ENCODE peak calls at places on chromosome 2, in nine cellular contexts. I is prostate gland, U is transverse colon, C is HCT116, Q is PC-3, Y is heart left ventricle, P is Peyer's patch, L is uterus, B is neural progenitor cell. G is an unnamed sample.

GRCh38 chr2:104375206-104375605 is 478.7 kb upstream of the POU3F3 start:
- DNase-seq in I (no peak), U (no peak), C (no peak), Q (no peak), Y (no peak), P (no peak), L (no peak), B (no peak), G (no peak)

GRCh38 chr2:41963661-41964525 is 83.9 kb upstream of the PKDCC start:
- DNase-seq in I (no peak), U (peak; percentile 85), C (no peak), Q (peak; percentile 41), Y (no peak), P (peak; percentile 87), L (peak; percentile 80), B (peak; percentile 59), G (no peak)

GRCh38 chr2:163640542-163641195 is 95.1 kb downstream of the FIGN start:
- DNase-seq in I (no peak), U (no peak), C (no peak), Q (no peak), Y (no peak), P (no peak), L (no peak), B (peak; percentile 30), G (no peak)

GRCh38 chr2:174004900-174005605 is 39.9 kb upstream of the SP3 start:
- DNase-seq in I (no peak), U (no peak), C (no peak), Q (peak; percentile 59), Y (peak; percentile 76), P (no peak), L (peak; percentile 46), B (no peak), G (no peak)

GRCh38 chr2:72111061-72111460 is 36.6 kb downstream of the CYP26B1 start:
- DNase-seq in I (no peak), U (no peak), C (no peak), Q (no peak), Y (no peak), P (no peak), L (no peak), B (no peak), G (no peak)

GRCh38 chr2:222904557-222905258 is 43.9 kb downstream of the ACSL3 start:
- DNase-seq in I (no peak), U (no peak), C (no peak), Q (peak; percentile 62), Y (no peak), P (no peak), L (no peak), B (no peak), G (no peak)

GRCh38 chr2:8344725-8345124 is 337.1 kb upstream of the ID2 start:
- DNase-seq in I (no peak), U (no peak), C (no peak), Q (no peak), Y (no peak), P (no peak), L (no peak), B (no peak), G (no peak)

GRCh38 chr2:73575280-73575679 is 66.9 kb downstream of the NAT8 start:
- DNase-seq in I (no peak), U (no peak), C (no peak), Q (no peak), Y (no peak), P (no peak), L (no peak), B (no peak), G (no peak)

GRCh38 chr2:20185176-20186022 is 39.5 kb downstream of the SDC1 start:
- DNase-seq in I (no peak), U (no peak), C (no peak), Q (peak; percentile 25), Y (no peak), P (no peak), L (no peak), B (no peak), G (peak; percentile 85)

GRCh38 chr2:144526826-144527225 is 6.9 kb upstream of the ZEB2 start:
- DNase-seq in I (no peak), U (no peak), C (no peak), Q (no peak), Y (no peak), P (no peak), L (no peak), B (no peak), G (no peak)

GRCh38 chr2:152804687-152805408 is 86.4 kb downstream of the ARL6IP6 start:
- DNase-seq in I (no peak), U (no peak), C (no peak), Q (no peak), Y (no peak), P (no peak), L (no peak), B (no peak), G (peak; percentile 46)

GRCh38 chr2:159349674-159350299 is 63.3 kb upstream of the WDSUB1 start:
- DNase-seq in I (no peak), U (no peak), C (peak; percentile 77), Q (peak; percentile 84), Y (no peak), P (no peak), L (no peak), B (no peak), G (no peak)

GRCh38 chr2:160306985-160307384 is 106.9 kb upstream of the ITGB6 start:
- DNase-seq in I (no peak), U (no peak), C (no peak), Q (no peak), Y (no peak), P (no peak), L (peak; percentile 51), B (no peak), G (no peak)

GRCh38 chr2:85987266-85988178 is 98.7 kb upstream of the ST3GAL5 start:
- DNase-seq in I (no peak), U (no peak), C (no peak), Q (no peak), Y (no peak), P (no peak), L (peak; percentile 57), B (no peak), G (no peak)

GRCh38 chr2:85988210-85988913 is 99.6 kb upstream of the ST3GAL5 start:
- DNase-seq in I (no peak), U (no peak), C (no peak), Q (no peak), Y (no peak), P (no peak), L (peak; percentile 68), B (no peak), G (no peak)

GRCh38 chr2:85988914-85989270 is 100.1 kb upstream of the ST3GAL5 start:
- DNase-seq in I (no peak), U (no peak), C (no peak), Q (no peak), Y (no peak), P (no peak), L (no peak), B (no peak), G (no peak)

GRCh38 chr2:85983766-85984165 is 95.0 kb upstream of the ST3GAL5 start:
- DNase-seq in I (no peak), U (no peak), C (no peak), Q (no peak), Y (no peak), P (no peak), L (no peak), B (no peak), G (no peak)

GRCh38 chr2:85986121-85986520 is 97.3 kb upstream of the ST3GAL5 start:
- DNase-seq in I (no peak), U (no peak), C (no peak), Q (no peak), Y (no peak), P (no peak), L (no peak), B (no peak), G (no peak)
- TF ChIP-seq CTCF in I (no peak), U (no peak), C (no peak), Q (no peak), Y (no peak), P (no peak), L (no peak), B (no peak), G (no peak)

DNA sequence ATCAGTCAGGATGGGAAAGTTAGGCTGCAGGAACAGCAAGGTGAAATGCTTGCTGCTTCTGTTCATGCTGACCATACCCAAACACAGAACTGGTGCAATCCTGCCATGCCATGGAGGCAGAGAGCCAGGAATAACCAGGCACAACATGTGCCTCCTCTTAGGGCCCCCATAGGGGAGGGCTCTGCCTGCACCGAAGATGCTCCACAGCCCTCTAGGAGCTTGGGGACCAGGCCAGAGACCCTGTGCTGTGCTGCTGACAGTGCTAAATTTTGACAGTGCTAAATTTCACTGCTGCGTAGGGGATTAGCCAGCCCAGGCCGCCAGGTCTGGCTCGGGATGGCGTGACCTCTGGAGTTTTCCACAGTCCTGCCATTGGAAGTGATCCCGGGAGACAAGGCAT is 173.3 kb downstream of the SH3RF3 start:
- DNase-seq in I (no peak), U (no peak), C (no peak), Q (no peak), Y (no peak), P (no peak), L (no peak), B (no peak), G (no peak)
- H3K4me1 ChIP-seq in I (no peaks in the 10 kb centered on the region), U (no peaks in the 10 kb centered on the region), C (no peaks in the 10 kb centered on the region), Q (no peaks in the 10 kb centered on the region), Y (no peaks in the 10 kb centered on the region), P (no peaks in the 10 kb centered on the region), L (no peaks in the 10 kb centered on the region), B (no peaks in the 10 kb centered on the region), G (no peaks in the 10 kb centered on the region)

DNA sequence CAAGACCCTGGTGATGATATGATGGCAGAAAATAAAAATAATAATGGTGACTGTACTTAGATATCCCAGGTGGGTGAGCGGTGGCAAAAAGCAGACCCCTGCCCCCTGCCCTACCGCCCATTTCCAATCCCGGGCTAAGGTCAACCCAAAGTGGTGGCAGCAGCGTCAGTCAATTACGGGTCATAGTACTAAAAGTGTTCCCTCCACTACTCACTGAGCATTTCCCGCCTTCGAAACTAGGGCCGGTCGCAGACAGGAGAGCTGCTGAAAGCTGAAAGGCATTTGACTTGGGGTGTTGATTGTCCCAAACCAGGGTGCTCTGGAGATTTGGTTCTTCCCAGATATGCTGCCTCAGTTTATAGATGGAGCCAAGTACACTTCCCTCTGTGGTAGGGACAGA is 169.2 kb downstream of the MSH2 start:
- DNase-seq in I (no peak), U (no peak), C (no peak), Q (no peak), Y (no peak), P (no peak), L (no peak), B (no peak), G (no peak)
- H3K27me3 ChIP-seq in I (peaks cover 5% of the 10 kb centered on the region), U (peaks cover 68% of the 10 kb centered on the region), C (peaks cover 12% of the 10 kb centered on the region), Q (peaks cover 83% of the 10 kb centered on the region), Y (peaks cover 65% of the 10 kb centered on the region), P (no peaks in the 10 kb centered on the region), L (peaks cover 25% of the 10 kb centered on the region), B (peaks cover 72% of the 10 kb centered on the region), G (peaks cover 65% of the 10 kb centered on the region)

DNA sequence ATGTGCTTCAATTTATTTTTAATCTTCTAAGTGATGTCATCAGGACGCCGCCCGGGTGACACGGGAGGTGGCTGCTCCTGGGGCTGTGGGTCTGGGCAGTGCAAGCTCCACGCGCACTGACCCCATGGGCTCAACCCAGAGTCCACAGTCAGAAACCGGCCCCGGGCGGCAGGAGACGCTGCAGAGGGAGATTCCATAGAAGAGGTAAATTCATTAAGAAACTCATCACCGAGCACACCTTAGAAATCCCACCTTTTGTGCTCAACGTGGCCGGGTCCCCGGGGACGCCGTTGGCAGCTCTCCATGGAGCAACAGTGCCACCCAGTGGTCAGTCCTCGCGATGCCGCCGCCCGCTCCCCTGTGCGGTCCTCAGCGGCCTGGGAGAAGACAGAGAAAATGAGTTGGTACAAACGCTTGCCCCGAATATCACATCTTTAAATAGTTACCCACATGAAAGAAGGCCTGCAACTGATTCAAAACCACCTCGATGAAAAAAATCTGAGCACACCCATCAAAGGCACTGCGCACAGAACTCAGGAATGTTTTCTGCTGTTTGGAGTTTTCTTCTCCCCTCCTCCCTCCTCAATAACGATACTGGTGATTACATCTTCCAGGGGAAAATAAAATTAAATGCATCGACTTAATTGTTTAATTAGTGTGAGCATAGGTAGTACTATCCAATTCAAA is 92.6 kb downstream of the CMPK2 start:
- DNase-seq in I (peak; percentile 31), U (peak; percentile 58), C (peak; percentile 26), Q (peak; percentile 64), Y (peak; percentile 41), P (peak; percentile 69), L (peak; percentile 34), B (peak; percentile 85), G (no peak)
- TF ChIP-seq CTCF in I (peak; percentile 77), U (peak; percentile 92), C (peak; percentile 89), Q (peak; percentile 96), Y (peak; percentile 94), P (peak; percentile 49), L (peak; percentile 80), B (peak; percentile 96), G (peak; percentile 93)